ENCODE peak calls at places on chromosomes 4 and X, in five cellular contexts. L is CD8-positive, alpha-beta memory T cell; H is esophagus squamous epithelium; X is NT2/D1; B is Caco-2. P is an unnamed sample. For H3K4me1, the result is how much of the 10 kb centered on the place peaks cover.

GRCh38 chr4:81963506-81964020 is 410.2 kb downstream of the HNRNPD start:
- DNase-seq in L (no peak), H (no peak), X (peak), B (no peak), P (peak)

GRCh38 chr4:185734214-185734613 is 77.8 kb downstream of the SORBS2 start:
- DNase-seq in L (no peak), H (no peak), X (no peak), B (no peak), P (no peak)

GRCh38 chr4:183360161-183360919 is 38.1 kb upstream of the CLDN24 start:
- DNase-seq in L (no peak), H (no peak), X (no peak), B (no peak), P (no peak)

GRCh38 chrX:18574591-18574990 is 97.3 kb downstream of the RS1 start:
- DNase-seq in L (no peak), H (no peak), X (no peak), B (no peak), P (no peak)

GRCh38 chr4:4866833-4867744 is 7.6 kb downstream of the MSX1 start:
- DNase-seq in L (no peak), H (no peak), X (no peak), B (no peak), P (no peak)

GRCh38 chr4:185265942-185266341 is 56.5 kb downstream of the SNX25 start:
- DNase-seq in L (peak), H (no peak), X (no peak), B (no peak), P (no peak)

GRCh38 chr4:122700178-122700725 is 32.3 kb upstream of the BBS12 start:
- DNase-seq in L (no peak), H (no peak), X (no peak), B (no peak), P (no peak)

GRCh38 chr4:84856468-84856867 is 110.0 kb downstream of the WDFY3 start:
- DNase-seq in L (no peak), H (no peak), X (no peak), B (no peak), P (no peak)

GRCh38 chr4:122224348-122224747 is 72.2 kb downstream of the BLTP1 start:
- DNase-seq in L (no peak), H (no peak), X (no peak), B (no peak), P (peak)

GRCh38 chr4:147709999-147710398 is 21.9 kb upstream of the ARHGAP10 start:
- DNase-seq in L (no peak), H (no peak), X (no peak), B (no peak), P (no peak)

GRCh38 chr4:182351485-182351884 is 108.3 kb downstream of the TENM3 start:
- DNase-seq in L (no peak), H (no peak), X (no peak), B (no peak), P (no peak)

DNA sequence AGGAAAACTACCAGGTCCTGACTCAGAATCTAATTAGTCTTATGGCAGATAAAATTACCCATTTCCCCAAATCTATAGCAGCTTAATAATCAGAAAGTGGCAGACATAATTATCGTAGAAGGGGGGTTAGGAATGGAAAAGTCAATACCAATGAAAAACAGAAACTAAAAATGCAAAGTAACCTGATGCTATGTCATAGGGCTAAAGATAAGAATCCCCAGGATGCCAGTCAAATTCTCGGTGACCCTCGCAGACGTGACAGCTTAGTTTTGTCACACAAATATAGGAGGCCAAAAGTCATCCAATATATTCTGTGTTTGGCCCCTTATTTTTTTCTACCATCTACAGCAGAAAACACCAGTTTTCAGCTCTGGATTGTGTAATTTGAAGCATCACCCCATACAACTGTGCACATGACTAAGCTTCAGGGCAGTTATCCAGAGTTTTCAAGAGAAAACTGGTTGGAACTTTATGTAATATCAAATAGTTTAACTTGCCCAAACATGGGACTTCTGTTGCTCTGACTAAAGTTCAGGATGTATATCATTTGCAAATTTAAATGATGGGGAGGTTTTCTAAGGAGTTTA is 30.9 kb downstream of the RASSF6 start:
- DNase-seq in L (no peak), H (no peak), X (no peak), B (no peak), P (no peak)
- H3K4me1 ChIP-seq in L (under half), H (under half), X (under half), B (under half), P (under half)

DNA sequence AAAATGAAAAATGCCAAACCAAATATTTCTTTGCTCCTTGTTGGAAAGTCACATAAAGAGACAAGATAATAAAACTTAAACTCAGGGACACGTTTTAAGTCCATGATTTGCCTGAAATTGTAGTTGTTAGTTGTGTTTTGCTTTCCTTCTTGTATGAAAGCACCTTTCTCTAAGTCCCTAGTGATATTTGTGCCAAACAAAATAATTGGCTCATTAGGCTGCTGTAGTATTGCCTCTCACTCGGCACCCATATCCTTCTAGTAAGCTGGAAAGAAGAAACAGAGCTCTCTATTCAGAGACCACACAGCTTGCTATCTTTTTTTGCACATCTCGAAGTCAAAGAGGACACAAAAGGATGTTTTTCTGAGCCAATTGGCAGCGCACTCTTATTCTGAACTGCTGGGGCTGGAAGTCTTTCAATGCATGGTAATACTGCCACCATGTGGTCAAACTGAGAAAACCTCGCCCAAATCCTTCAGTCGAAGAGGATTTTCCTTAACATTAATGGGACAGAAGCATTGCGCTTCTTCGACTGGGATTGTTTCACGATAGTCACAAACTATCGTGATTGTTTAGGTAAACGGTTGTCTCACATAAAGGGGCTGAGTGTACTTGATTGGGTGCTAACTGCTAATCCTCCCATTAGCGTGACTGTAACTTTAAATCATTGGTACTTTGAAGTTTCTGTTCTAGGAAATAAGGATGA is 571.9 kb upstream of the LCORL start:
- DNase-seq in L (peak), H (no peak), X (peak), B (peak), P (peak)
- H3K4me3 ChIP-seq in L (no peak), H (no peak), X (no peak), B (no peak), P (no peak)

DNA sequence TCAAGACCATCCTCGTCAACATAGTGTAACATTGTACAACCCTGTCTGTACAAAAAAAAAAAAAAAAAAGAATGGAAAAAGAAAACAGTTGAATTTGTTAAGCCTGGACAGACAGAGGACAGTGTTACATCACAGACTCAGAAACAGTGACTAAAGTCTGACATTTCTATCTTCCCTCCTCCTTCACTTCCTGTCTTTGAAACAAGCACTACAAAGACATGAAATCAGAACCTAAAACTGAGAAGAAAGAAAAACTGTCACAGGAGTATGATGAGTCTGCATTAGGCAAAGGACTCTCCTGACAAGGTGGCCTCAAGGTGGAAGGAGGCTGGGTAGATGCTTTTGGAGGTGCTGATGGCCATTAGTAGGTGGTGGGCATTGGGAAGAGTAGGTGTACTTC is 126.7 kb downstream of the RBM47 start:
- DNase-seq in L (no peak), H (no peak), X (no peak), B (no peak), P (no peak)
- H3K4me1 ChIP-seq in L (under half), H (under half), X (under half), B (under half), P (under half)

GRCh38 chr4:101156619-101157310 is 190.6 kb downstream of the PPP3CA start:
- DNase-seq in L (no peak), H (no peak), X (no peak), B (no peak), P (no peak)

GRCh38 chr4:101158507-101158906 is 188.8 kb downstream of the PPP3CA start:
- DNase-seq in L (no peak), H (no peak), X (no peak), B (no peak), P (no peak)

GRCh38 chr4:101157415-101158135 is 189.8 kb downstream of the PPP3CA start:
- DNase-seq in L (no peak), H (no peak), X (no peak), B (no peak), P (no peak)

GRCh38 chr4:101155859-101156430 is 191.4 kb downstream of the PPP3CA start:
- DNase-seq in L (no peak), H (no peak), X (no peak), B (no peak), P (no peak)

DNA sequence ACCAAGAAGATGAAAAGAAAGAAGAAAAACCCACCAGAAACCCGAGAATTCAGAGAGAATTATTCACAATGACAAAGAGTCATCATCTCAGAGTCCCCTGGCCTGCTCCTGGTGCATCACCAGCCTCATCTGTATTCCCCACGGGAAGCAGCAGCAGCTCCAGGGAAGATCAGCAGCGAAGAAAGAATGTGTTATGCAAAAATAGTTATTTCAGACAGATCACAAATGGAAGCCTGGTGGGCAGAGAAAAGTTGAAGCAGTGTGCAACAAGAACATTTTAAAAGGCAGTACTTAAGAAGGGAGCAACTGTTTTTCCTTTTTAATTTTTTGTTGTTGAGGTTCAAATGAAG is 189.2 kb downstream of the PPP3CA start:
- DNase-seq in L (no peak), H (no peak), X (no peak), B (no peak), P (peak)
- H3K4me3 ChIP-seq in L (no peak), H (no peak), X (no peak), B (no peak), P (no peak)

GRCh38 chr4:94534401-94535312 is 82.9 kb downstream of the PDLIM5 start:
- DNase-seq in L (no peak), H (no peak), X (no peak), B (peak), P (peak)
- H3K4me1 ChIP-seq in L (under half), H (under half), X (under half), B (half or more), P (half or more)

DNA sequence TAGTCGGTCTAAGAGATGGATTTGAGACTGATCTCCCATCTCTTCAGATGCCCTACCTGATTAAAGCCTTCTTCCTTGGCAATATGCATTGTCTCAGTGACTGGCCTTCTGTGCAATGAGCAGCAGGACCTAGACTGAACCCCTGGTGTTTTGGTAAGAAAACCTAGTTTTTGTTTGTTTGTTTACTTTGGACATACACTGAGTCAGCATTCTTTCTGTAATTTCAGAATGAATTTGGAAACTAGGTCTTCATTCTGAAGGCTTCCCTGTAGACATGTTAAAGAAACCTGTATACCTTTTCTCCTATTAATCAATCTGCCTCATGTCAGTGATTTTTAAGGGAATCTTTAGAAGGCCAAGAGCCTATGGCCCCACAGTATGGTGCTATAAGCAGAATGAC is 597.5 kb upstream of the HTR2C start:
- DNase-seq in L (no peak), H (no peak), X (no peak), B (no peak), P (no peak)
- H3K4me3 ChIP-seq in L (no peak), H (no peak), X (no peak), B (no peak), P (no peak)

GRCh38 chr4:7366958-7367353 is 67.8 kb downstream of the PSAPL1 start:
- DNase-seq in L (no peak), H (no peak), X (no peak), B (no peak), P (no peak)

GRCh38 chr4:7364979-7365378 is 69.8 kb downstream of the PSAPL1 start:
- DNase-seq in L (no peak), H (no peak), X (no peak), B (no peak), P (no peak)

GRCh38 chr4:7367361-7367760 is 67.4 kb downstream of the PSAPL1 start:
- DNase-seq in L (no peak), H (no peak), X (no peak), B (no peak), P (no peak)

GRCh38 chr4:7366180-7366957 is 68.4 kb downstream of the PSAPL1 start:
- DNase-seq in L (no peak), H (no peak), X (no peak), B (no peak), P (no peak)

GRCh38 chr4:7365472-7366179 is 69.1 kb downstream of the PSAPL1 start:
- DNase-seq in L (no peak), H (no peak), X (no peak), B (no peak), P (no peak)
- H3K4me1 ChIP-seq in L (under half), H (under half), X (under half), B (under half), P (under half)